ENCODE peak calls at places on chromosome 6, in ten cellular contexts. Z is fibroblast of the aortic adventitia, H is Daoy, O is KG1, D is AG08396, U is AG04450, X is stromal cell of bone marrow, A is cortex of kidney, G is astrocyte of the spinal cord, F is RPMI8226. T is an unnamed sample.

GRCh38 chr6:166672624-166673165 is 45.6 kb upstream of the RPS6KA2 start:
- DNase-seq in O (no peak), D (no peak), H (no peak), A (no peak), Z (no peak), X (no peak), U (no peak), F (no peak), G (no peak), T (no peak)

GRCh38 chr6:108945686-108946158 is 97.5 kb downstream of the ARMC2 start:
- DNase-seq in U (no peak), X (peak), F (no peak), G (peak), H (no peak), Z (peak), O (no peak), D (peak), A (no peak), T (peak)

GRCh38 chr6:37582309-37582708 is 82.6 kb upstream of the CCDC167 start:
- DNase-seq in U (no peak), D (no peak), A (no peak), X (no peak), O (no peak), H (peak), G (no peak), F (no peak), Z (no peak), T (no peak)

GRCh38 chr6:49607391-49607982 is 29.2 kb downstream of the RHAG start:
- DNase-seq in F (no peak), H (no peak), G (no peak), U (no peak), A (no peak), X (no peak), Z (no peak), D (no peak), O (no peak), T (no peak)

GRCh38 chr6:99246602-99247001 is 102.9 kb downstream of the FAXC start:
- DNase-seq in F (no peak), H (no peak), Z (no peak), O (no peak), U (no peak), X (no peak), D (no peak), A (no peak), G (no peak), T (no peak)

GRCh38 chr6:97189767-97190166 is 93.2 kb downstream of the MMS22L start:
- DNase-seq in F (no peak), O (no peak), A (no peak), G (peak), D (peak), X (peak), H (no peak), U (no peak), Z (peak), T (peak)

GRCh38 chr6:9204171-9204570 is 768.8 kb upstream of the SLC35B3 start:
- DNase-seq in A (no peak), O (no peak), F (no peak), D (peak), H (peak), X (peak), U (peak), G (peak), Z (peak), T (peak)

GRCh38 chr6:169189227-169189626 is 64.4 kb downstream of the THBS2 start:
- DNase-seq in O (no peak), H (no peak), Z (no peak), G (no peak), F (no peak), D (no peak), X (no peak), U (no peak), A (no peak), T (no peak)

GRCh38 chr6:110358536-110359148 is 493 bp upstream of the METTL24 start:
- DNase-seq in D (no peak), X (no peak), A (no peak), F (no peak), H (no peak), Z (no peak), G (no peak), O (no peak), U (no peak), T (no peak)

GRCh38 chr6:35568967-35569606 is 56.4 kb upstream of the TULP1 start:
- DNase-seq in F (peak), Z (no peak), H (peak), O (no peak), A (no peak), D (peak), U (no peak), X (no peak), G (peak), T (no peak)

GRCh38 chr6:73394577-73395354 is at the start of gene DDX43:
- DNase-seq in H (no peak), G (peak), D (peak), A (no peak), U (no peak), X (peak), Z (peak), O (no peak), F (no peak), T (peak)

GRCh38 chr6:56334937-56335336 is 87.6 kb upstream of the COL21A1 start:
- DNase-seq in F (no peak), D (peak), Z (peak), H (peak), A (no peak), G (peak), X (peak), U (no peak), O (no peak), T (no peak)

GRCh38 chr6:133630651-133631050 is 258.3 kb upstream of the TCF21 start:
- DNase-seq in H (peak), D (no peak), A (no peak), Z (no peak), O (no peak), U (no peak), X (no peak), F (no peak), G (peak), T (no peak)

GRCh38 chr6:144920391-144920983 is 635.4 kb downstream of the UTRN start:
- DNase-seq in X (no peak), A (no peak), O (peak), G (no peak), H (no peak), D (no peak), F (no peak), U (no peak), Z (no peak), T (no peak)

GRCh38 chr6:4449409-4449808 is 314.0 kb upstream of the ECI2 start:
- DNase-seq in D (no peak), A (no peak), G (no peak), X (no peak), O (no peak), U (no peak), H (no peak), F (no peak), Z (no peak), T (no peak)

GRCh38 chr6:124795879-124796838 is 166.1 kb upstream of the RNF217 start:
- DNase-seq in F (no peak), D (no peak), Z (no peak), H (no peak), A (no peak), G (peak), U (no peak), X (peak), O (no peak), T (no peak)

GRCh38 chr6:30325873-30326445 is 768 bp upstream of the TRIM39 start:
- DNase-seq in H (peak), O (peak), G (no peak), D (peak), F (peak), U (no peak), A (no peak), Z (peak), X (no peak), T (peak)

GRCh38 chr6:7146079-7146828 is 38.5 kb downstream of the RREB1 start:
- DNase-seq in A (no peak), Z (peak), X (peak), O (peak), G (peak), U (no peak), H (peak), D (peak), F (no peak), T (no peak)

GRCh38 chr6:141401851-141402250 is 730.9 kb upstream of the GJE1 start:
- DNase-seq in X (no peak), O (no peak), F (no peak), A (no peak), H (no peak), D (no peak), Z (no peak), G (no peak), U (no peak), T (no peak)

GRCh38 chr6:54747955-54748354 is 98.6 kb upstream of the FAM83B start:
- DNase-seq in G (no peak), U (no peak), X (no peak), H (no peak), A (no peak), D (no peak), F (no peak), O (no peak), Z (no peak), T (no peak)

GRCh38 chr6:17831135-17831534 is 124.4 kb upstream of the NUP153 start:
- DNase-seq in D (peak), F (no peak), H (peak), G (peak), A (no peak), O (no peak), Z (peak), U (no peak), X (peak), T (peak)

GRCh38 chr6:161417712-161418457 is 144.0 kb upstream of the AGPAT4 start:
- DNase-seq in G (peak), D (peak), Z (peak), X (peak), O (no peak), U (peak), F (no peak), H (peak), A (no peak), T (peak)

GRCh38 chr6:52020961-52021570 is 66.3 kb downstream of the PKHD1 start:
- DNase-seq in Z (peak), D (peak), G (peak), A (no peak), H (peak), F (peak), U (no peak), O (no peak), X (peak), T (no peak)

GRCh38 chr6:27531772-27532459 is 59.0 kb upstream of the ZNF184 start:
- DNase-seq in F (peak), Z (no peak), U (no peak), G (no peak), A (no peak), D (no peak), H (peak), O (no peak), X (no peak), T (no peak)

GRCh38 chr6:89948876-89949275 is 54.6 kb downstream of the GJA10 start:
- DNase-seq in A (no peak), U (no peak), O (no peak), X (no peak), G (no peak), D (no peak), H (no peak), Z (no peak), F (no peak), T (no peak)

GRCh38 chr6:121932071-121933009 is 467.1 kb upstream of the HSF2 start:
- DNase-seq in H (peak), U (peak), A (no peak), X (peak), Z (peak), G (peak), D (peak), F (no peak), O (no peak), T (peak)

GRCh38 chr6:126180585-126180984 is 159.3 kb upstream of the CENPW start:
- DNase-seq in G (peak), D (peak), U (peak), A (no peak), F (no peak), O (peak), Z (peak), H (peak), X (peak), T (peak)

T was measured in AG09309.